ENCODE peak calls at places on chromosomes 13 and 19, in six cellular contexts. E is glutamatergic neuron, Z is cardiac fibroblast, T is HFFc6, L is activated B cell treated with CpG ODN at 0.5 μM for 24 hours, B is mucosa of descending colon. Y is an unnamed sample.

GRCh38 chr13:59112375-59112774 is 1051.4 kb downstream of the DIAPH3 start:
- DNase-seq in E (no peak), Z (peak), T (peak), L (no peak), B (no peak), Y (no peak)

GRCh38 chr13:25648996-25649633 is 277.3 kb downstream of the ATP8A2 start:
- DNase-seq in E (no peak), Z (no peak), T (no peak), L (no peak), B (no peak), Y (no peak)

GRCh38 chr13:97262058-97262457 is 39.9 kb downstream of the MBNL2 start:
- DNase-seq in E (no peak), Z (no peak), T (no peak), L (no peak), B (no peak), Y (no peak)

GRCh38 chr13:30051531-30052060 is 201.2 kb upstream of the UBL3 start:
- DNase-seq in E (no peak), Z (no peak), T (no peak), L (no peak), B (no peak), Y (no peak)

GRCh38 chr13:99766641-99767045 is 204.9 kb downstream of the ZIC5 start:
- DNase-seq in E (no peak), Z (no peak), T (no peak), L (no peak), B (no peak), Y (no peak)

GRCh38 chr19:16477311-16477710 is 5.5 kb upstream of the EPS15L1 start:
- DNase-seq in E (no peak), Z (no peak), T (no peak), L (no peak), B (no peak), Y (no peak)

GRCh38 chr13:30757026-30757425 is 21.7 kb downstream of the ALOX5AP start:
- DNase-seq in E (no peak), Z (no peak), T (no peak), L (no peak), B (no peak), Y (no peak)

GRCh38 chr13:20550799-20551198 is 16.2 kb upstream of the IFT88 start:
- DNase-seq in E (no peak), Z (no peak), T (no peak), L (no peak), B (no peak), Y (no peak)

GRCh38 chr13:39052944-39053343 is 14.7 kb downstream of the NHLRC3 start:
- DNase-seq in E (no peak), Z (no peak), T (no peak), L (no peak), B (no peak), Y (no peak)

GRCh38 chr13:47332149-47332548 is 435.3 kb upstream of the HTR2A start:
- DNase-seq in E (no peak), Z (peak), T (peak), L (no peak), B (no peak), Y (no peak)

GRCh38 chr13:26051231-26052135 is at the start of gene SHISA2:
- DNase-seq in E (peak), Z (peak), T (no peak), L (no peak), B (peak), Y (no peak)

GRCh38 chr19:5112681-5113080 is 143.8 kb downstream of the KDM4B start:
- DNase-seq in E (no peak), Z (no peak), T (no peak), L (no peak), B (no peak), Y (no peak)

GRCh38 chr13:35213911-35214310 is 262.6 kb downstream of the MAB21L1 start:
- DNase-seq in E (no peak), Z (no peak), T (no peak), L (no peak), B (no peak), Y (no peak)

GRCh38 chr13:111074826-111075225 is 40.3 kb upstream of the ARHGEF7 start:
- DNase-seq in E (no peak), Z (peak), T (peak), L (no peak), B (no peak), Y (no peak)

GRCh38 chr19:10617409-10618121 is 7.8 kb upstream of the SLC44A2 start:
- DNase-seq in E (no peak), Z (peak), T (peak), L (no peak), B (no peak), Y (no peak)

GRCh38 chr19:13002970-13003540 is 7.8 kb downstream of the NFIX start:
- DNase-seq in E (no peak), Z (no peak), T (no peak), L (no peak), B (no peak), Y (no peak)

GRCh38 chr13:34749046-34749445 is 193.0 kb upstream of the NBEA start:
- DNase-seq in E (no peak), Z (no peak), T (no peak), L (no peak), B (no peak), Y (no peak)

GRCh38 chr19:38691938-38692457 is 44.5 kb downstream of the ACTN4 start:
- DNase-seq in E (no peak), Z (peak), T (peak), L (no peak), B (no peak), Y (no peak)

GRCh38 chr13:69010789-69011188 is 1096.8 kb upstream of the ATXN8OS start:
- DNase-seq in E (no peak), Z (no peak), T (no peak), L (no peak), B (no peak), Y (no peak)

GRCh38 chr19:38032151-38032550 is 125.1 kb downstream of the SIPA1L3 start:
- DNase-seq in E (no peak), Z (peak), T (no peak), L (no peak), B (no peak), Y (no peak)

GRCh38 chr13:72383646-72384045 is 343.8 kb downstream of the MZT1 start:
- DNase-seq in E (no peak), Z (no peak), T (no peak), L (no peak), B (no peak), Y (no peak)

GRCh38 chr13:59677966-59678814 is 485.5 kb downstream of the DIAPH3 start:
- DNase-seq in E (no peak), Z (peak), T (peak), L (no peak), B (no peak), Y (peak)

DNA sequence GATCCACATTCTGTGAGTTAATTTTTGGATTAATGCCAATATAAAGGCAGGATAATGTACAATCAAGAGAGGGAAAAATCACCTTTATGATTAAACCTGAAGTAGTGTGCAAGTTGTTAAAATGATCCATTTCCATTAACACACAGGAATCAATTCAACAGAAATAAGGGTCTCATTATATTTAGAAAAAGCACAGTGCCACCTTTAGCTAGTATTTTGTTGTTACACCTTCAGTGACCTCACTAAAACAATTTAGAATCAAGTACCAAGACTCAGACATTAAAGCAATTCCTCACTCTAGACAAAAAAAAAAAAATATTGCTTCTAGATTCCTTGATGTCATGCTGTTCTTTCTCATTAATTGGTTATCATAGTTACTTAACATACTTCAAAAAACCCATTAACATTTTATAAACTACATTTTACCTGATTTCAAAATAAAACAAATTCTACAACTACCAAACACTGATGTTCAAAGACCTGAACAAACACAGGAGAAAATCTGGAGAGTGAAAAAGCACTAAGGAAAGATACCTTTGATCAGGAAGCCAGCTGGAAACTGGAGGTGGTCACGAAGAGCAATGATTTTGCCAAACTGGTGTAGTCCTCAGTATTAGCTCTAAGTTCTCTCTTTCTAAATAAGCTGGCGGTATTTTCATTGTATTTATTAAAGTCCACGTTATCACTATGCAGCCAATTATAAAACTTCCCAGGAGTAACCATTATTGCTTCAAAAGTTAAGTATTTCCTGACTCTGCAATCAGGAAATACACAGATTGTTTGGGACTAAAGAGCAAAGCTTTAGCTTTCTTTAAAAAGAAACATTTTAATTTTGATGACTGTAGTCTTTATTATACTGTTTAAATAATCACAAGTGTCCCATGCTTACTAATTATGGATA is 115.3 kb downstream of the TBC1D4 start:
- DNase-seq in E (no peak), Z (peak), T (no peak), L (no peak), B (no peak), Y (no peak)
- TF ChIP-seq CTCF in E (no peak), Z (peak), T (peak), L (no peak), B (no peak), Y (peak)

DNA sequence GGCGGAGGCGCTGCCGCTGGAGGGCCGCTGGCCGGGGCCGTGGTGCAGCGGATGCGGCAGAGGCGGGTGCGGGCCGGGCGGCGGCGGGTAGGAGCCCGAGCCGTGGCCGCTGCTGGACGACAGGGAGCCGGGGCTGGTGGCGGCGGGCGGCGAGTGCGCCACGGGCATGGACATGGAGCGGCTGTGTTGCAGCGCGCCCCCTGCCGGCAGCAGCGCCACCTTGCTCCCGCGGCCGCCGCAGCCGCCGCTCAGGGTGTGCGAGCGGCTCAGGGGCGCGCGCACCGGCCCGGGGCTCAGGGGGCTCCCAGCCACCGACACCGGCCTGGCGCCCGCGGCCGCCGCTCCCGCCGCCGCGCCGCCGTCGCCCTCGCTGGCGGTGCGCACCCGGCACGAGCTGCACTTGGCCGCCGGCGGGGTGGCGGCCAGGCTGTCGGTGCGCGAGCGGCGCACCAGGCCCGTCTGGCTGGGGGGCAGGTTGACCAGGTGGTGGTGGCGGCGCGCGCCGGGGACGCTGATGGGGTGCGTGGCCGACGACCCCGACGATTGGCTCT is 1.7 kb downstream of the IRS2 start:
- DNase-seq in E (peak), Z (peak), T (peak), L (peak), B (peak), Y (no peak)
- TF ChIP-seq CTCF in E (peak), Z (peak), T (peak), L (no peak), B (peak), Y (no peak)

DNA sequence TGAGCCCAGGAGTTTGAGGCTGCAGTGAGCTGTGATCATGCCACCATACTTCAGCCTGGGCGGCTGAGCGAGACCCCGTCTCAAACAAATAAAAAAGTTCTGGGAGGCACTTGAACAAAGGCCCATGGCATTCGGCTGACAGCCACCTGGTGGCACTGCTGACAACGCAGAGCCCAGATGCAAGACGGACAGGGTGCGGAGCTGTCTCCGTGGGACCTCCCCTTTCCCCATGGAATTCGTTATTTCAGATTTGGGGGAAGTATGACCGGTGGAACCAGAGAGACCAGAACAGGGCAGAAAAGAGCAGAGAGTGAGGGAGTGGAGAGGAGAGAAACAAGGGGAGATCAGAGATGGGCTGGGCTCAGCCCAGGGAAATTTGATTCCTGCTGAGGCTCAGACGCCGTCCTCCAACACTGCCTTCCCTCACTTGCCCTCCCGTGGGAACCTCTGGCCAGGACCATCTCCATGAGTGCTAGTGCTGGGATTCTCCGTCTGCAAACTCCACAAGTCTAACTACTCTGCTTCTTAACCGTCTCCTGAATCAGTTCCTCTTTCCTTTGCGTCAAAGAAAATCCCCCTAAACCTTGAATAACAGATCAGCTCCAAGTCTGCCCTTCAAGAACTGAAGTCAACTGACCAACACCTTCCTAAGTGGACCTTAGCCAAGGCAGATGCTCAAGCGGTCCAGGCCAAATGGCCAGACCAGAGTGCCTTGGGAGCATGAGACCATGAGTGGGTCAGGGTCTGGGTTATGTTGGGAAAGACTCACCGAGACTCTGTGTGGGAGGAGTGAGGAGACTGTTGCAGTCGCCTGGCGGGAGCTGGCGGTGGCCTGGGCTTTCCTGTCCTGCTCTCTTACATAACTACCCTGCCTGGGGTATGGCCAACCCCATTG is 11.9 kb upstream of the ATF5 start:
- DNase-seq in E (no peak), Z (no peak), T (no peak), L (peak), B (no peak), Y (no peak)
- TF ChIP-seq CTCF in E (no peak), Z (peak), T (peak), L (no peak), B (no peak), Y (peak)

GRCh38 chr19:54407780-54408179 is 7.5 kb upstream of the TTYH1 start:
- DNase-seq in E (no peak), Z (no peak), T (no peak), L (no peak), B (no peak), Y (no peak)

GRCh38 chr19:54399189-54399588 is 16.1 kb upstream of the TTYH1 start:
- DNase-seq in E (no peak), Z (no peak), T (no peak), L (no peak), B (no peak), Y (no peak)

GRCh38 chr19:54405628-54406027 is 9.6 kb upstream of the TTYH1 start:
- DNase-seq in E (no peak), Z (no peak), T (no peak), L (no peak), B (no peak), Y (no peak)

GRCh38 chr19:54400913-54401312 is 14.4 kb upstream of the TTYH1 start:
- DNase-seq in E (no peak), Z (no peak), T (no peak), L (no peak), B (no peak), Y (no peak)

DNA sequence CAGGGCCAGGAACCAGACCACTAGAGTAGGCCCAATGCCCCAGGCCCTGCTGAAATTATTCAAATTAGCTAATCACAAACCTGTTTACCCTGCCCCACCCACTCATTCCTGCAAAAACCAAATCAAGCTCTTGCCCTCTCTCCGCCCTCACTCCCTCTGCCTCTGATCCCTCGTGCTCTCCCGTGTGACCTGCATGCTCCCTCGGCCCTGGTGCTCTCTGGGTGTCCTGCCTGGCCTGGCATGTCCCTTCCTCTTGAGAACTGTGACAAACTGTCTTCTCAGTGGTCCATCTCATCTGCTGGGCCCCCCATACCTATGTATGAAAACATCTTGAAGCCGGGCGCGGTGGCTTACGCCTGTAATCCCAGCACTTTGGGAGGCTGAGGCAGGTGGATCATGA is 12.2 kb upstream of the TTYH1 start:
- DNase-seq in E (no peak), Z (no peak), T (no peak), L (no peak), B (no peak), Y (no peak)
- TF ChIP-seq CTCF in E (no peak), Z (no peak), T (no peak), L (no peak), B (no peak), Y (no peak)

GRCh38 chr19:15015946-15016542 is 33.2 kb upstream of the CASP14 start:
- DNase-seq in E (no peak), Z (peak), T (no peak), L (no peak), B (no peak), Y (no peak)
- TF ChIP-seq CTCF in E (no peak), Z (no peak), T (no peak), L (no peak), B (no peak), Y (no peak)

DNA sequence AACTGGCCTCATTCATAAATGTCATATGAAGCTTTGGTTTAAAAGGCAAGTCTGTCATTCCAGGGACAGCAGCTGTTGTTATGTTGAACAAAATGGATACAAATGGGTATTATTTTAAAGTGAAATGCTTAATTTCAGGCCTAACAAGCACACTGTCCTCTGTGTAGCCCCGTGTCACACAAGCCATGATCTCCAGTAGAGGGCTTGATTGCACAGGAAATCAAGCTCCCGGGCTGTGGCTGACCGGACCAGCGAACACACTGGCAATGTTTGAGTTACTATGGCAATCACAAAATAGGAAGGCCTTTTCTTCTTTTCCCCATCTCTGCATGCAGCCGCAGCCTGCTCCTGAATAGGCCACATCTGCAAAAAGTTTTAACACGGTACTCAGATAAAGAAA is 64.0 kb upstream of the GSX1 start:
- DNase-seq in E (no peak), Z (peak), T (peak), L (no peak), B (no peak), Y (no peak)
- TF ChIP-seq CTCF in E (no peak), Z (no peak), T (no peak), L (no peak), B (no peak), Y (no peak)

DNA sequence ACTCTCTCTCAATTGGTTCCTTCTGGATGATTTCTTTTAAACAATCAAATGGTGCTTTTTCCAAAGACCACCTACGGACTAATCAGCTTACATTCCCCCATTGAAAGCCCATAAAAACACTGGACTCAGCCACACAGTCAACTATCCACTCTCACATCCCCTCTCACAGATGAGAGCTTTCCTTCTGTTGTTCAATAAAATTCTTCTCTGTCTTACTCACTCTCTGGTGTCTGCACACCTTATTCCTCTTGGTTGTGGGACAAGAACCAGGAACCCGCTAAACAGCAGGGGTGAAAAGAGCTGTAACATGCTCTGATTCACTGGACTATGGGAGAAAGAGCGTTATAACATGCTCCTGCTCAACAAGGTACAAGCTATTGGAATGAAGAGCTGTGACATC is 2896.2 kb downstream of the PCDH9 start:
- DNase-seq in E (no peak), Z (no peak), T (no peak), L (no peak), B (no peak), Y (no peak)
- TF ChIP-seq CTCF in E (no peak), Z (no peak), T (no peak), L (no peak), B (no peak), Y (no peak)